ENCODE peak calls at places on chromosomes 6 and 20, in four cellular contexts. One of them, this sample, is unnamed.

GRCh38 chr6:47180633-47181032 is 129.1 kb downstream of the TNFRSF21 start:
- DNase-seq in cardiac septum: no peak
- DNase-seq in stimulated activated CD4-positive, alpha-beta T cell treated with anti-CD3 and anti-CD28 coated beads, TNF-alpha, amount 100 ng/mL, for 24 hours: no peak
- DNase-seq in fibroblast of pulmonary artery: peak; percentile 51
- DNase-seq in this sample: no peak

GRCh38 chr20:48364688-48365421 is 462.9 kb downstream of the PREX1 start:
- DNase-seq in cardiac septum: no peak
- DNase-seq in stimulated activated CD4-positive, alpha-beta T cell treated with anti-CD3 and anti-CD28 coated beads, TNF-alpha, amount 100 ng/mL, for 24 hours: no peak
- DNase-seq in fibroblast of pulmonary artery: no peak
- DNase-seq in this sample: no peak

GRCh38 chr6:158926429-158926828 is 73.6 kb downstream of the RSPH3 start:
- DNase-seq in cardiac septum: no peak
- DNase-seq in stimulated activated CD4-positive, alpha-beta T cell treated with anti-CD3 and anti-CD28 coated beads, TNF-alpha, amount 100 ng/mL, for 24 hours: no peak
- DNase-seq in fibroblast of pulmonary artery: peak; percentile 44
- DNase-seq in this sample: no peak

GRCh38 chr6:132020138-132020551 is 69.0 kb upstream of the CCN2 start:
- DNase-seq in cardiac septum: no peak
- DNase-seq in stimulated activated CD4-positive, alpha-beta T cell treated with anti-CD3 and anti-CD28 coated beads, TNF-alpha, amount 100 ng/mL, for 24 hours: no peak
- DNase-seq in fibroblast of pulmonary artery: peak; percentile 7
- DNase-seq in this sample: no peak

GRCh38 chr6:104983296-104983695 is 26.4 kb downstream of the LIN28B start:
- DNase-seq in cardiac septum: no peak
- DNase-seq in stimulated activated CD4-positive, alpha-beta T cell treated with anti-CD3 and anti-CD28 coated beads, TNF-alpha, amount 100 ng/mL, for 24 hours: no peak
- DNase-seq in fibroblast of pulmonary artery: no peak
- DNase-seq in this sample: no peak

GRCh38 chr6:47308223-47308567 is 1.5 kb downstream of the TNFRSF21 start:
- DNase-seq in cardiac septum: no peak
- DNase-seq in stimulated activated CD4-positive, alpha-beta T cell treated with anti-CD3 and anti-CD28 coated beads, TNF-alpha, amount 100 ng/mL, for 24 hours: no peak
- DNase-seq in fibroblast of pulmonary artery: peak; percentile 26
- DNase-seq in this sample: no peak

GRCh38 chr6:105817370-105817769 is 268.8 kb upstream of the PRDM1 start:
- DNase-seq in cardiac septum: no peak
- DNase-seq in stimulated activated CD4-positive, alpha-beta T cell treated with anti-CD3 and anti-CD28 coated beads, TNF-alpha, amount 100 ng/mL, for 24 hours: no peak
- DNase-seq in fibroblast of pulmonary artery: no peak
- DNase-seq in this sample: no peak

GRCh38 chr6:136403166-136403980 is 113.7 kb upstream of the BCLAF1 start:
- DNase-seq in cardiac septum: no peak
- DNase-seq in stimulated activated CD4-positive, alpha-beta T cell treated with anti-CD3 and anti-CD28 coated beads, TNF-alpha, amount 100 ng/mL, for 24 hours: no peak
- DNase-seq in fibroblast of pulmonary artery: peak; percentile 88
- DNase-seq in this sample: no peak

GRCh38 chr6:40353197-40353966 is 233.8 kb downstream of the LRFN2 start:
- DNase-seq in cardiac septum: no peak
- DNase-seq in stimulated activated CD4-positive, alpha-beta T cell treated with anti-CD3 and anti-CD28 coated beads, TNF-alpha, amount 100 ng/mL, for 24 hours: no peak
- DNase-seq in fibroblast of pulmonary artery: no peak
- DNase-seq in this sample: no peak

GRCh38 chr20:58891686-58892125 is 39.2 kb downstream of the GNAS start:
- DNase-seq in cardiac septum: no peak
- DNase-seq in stimulated activated CD4-positive, alpha-beta T cell treated with anti-CD3 and anti-CD28 coated beads, TNF-alpha, amount 100 ng/mL, for 24 hours: no peak
- DNase-seq in fibroblast of pulmonary artery: peak; percentile 48
- DNase-seq in this sample: no peak

GRCh38 chr6:153084393-153084792 is 46.7 kb downstream of the RGS17 start:
- DNase-seq in cardiac septum: no peak
- DNase-seq in stimulated activated CD4-positive, alpha-beta T cell treated with anti-CD3 and anti-CD28 coated beads, TNF-alpha, amount 100 ng/mL, for 24 hours: no peak
- DNase-seq in fibroblast of pulmonary artery: peak; percentile 75
- DNase-seq in this sample: no peak

GRCh38 chr20:44464514-44464913 is 11.2 kb upstream of the TTPAL start:
- DNase-seq in cardiac septum: no peak
- DNase-seq in stimulated activated CD4-positive, alpha-beta T cell treated with anti-CD3 and anti-CD28 coated beads, TNF-alpha, amount 100 ng/mL, for 24 hours: no peak
- DNase-seq in fibroblast of pulmonary artery: no peak
- DNase-seq in this sample: no peak

GRCh38 chr6:157049126-157049525 is 271.9 kb downstream of the ARID1B start:
- DNase-seq in cardiac septum: no peak
- DNase-seq in stimulated activated CD4-positive, alpha-beta T cell treated with anti-CD3 and anti-CD28 coated beads, TNF-alpha, amount 100 ng/mL, for 24 hours: no peak
- DNase-seq in fibroblast of pulmonary artery: no peak
- DNase-seq in this sample: no peak

GRCh38 chr6:46555129-46555528 is 63.9 kb upstream of the RCAN2 start:
- DNase-seq in cardiac septum: no peak
- DNase-seq in stimulated activated CD4-positive, alpha-beta T cell treated with anti-CD3 and anti-CD28 coated beads, TNF-alpha, amount 100 ng/mL, for 24 hours: no peak
- DNase-seq in fibroblast of pulmonary artery: no peak
- DNase-seq in this sample: no peak

GRCh38 chr6:166270706-166271375 is 37.4 kb downstream of the PRR18 start:
- DNase-seq in cardiac septum: no peak
- DNase-seq in stimulated activated CD4-positive, alpha-beta T cell treated with anti-CD3 and anti-CD28 coated beads, TNF-alpha, amount 100 ng/mL, for 24 hours: no peak
- DNase-seq in fibroblast of pulmonary artery: no peak
- DNase-seq in this sample: no peak

GRCh38 chr6:166221040-166221439 is 53.4 kb upstream of the TBXT start:
- DNase-seq in cardiac septum: no peak
- DNase-seq in stimulated activated CD4-positive, alpha-beta T cell treated with anti-CD3 and anti-CD28 coated beads, TNF-alpha, amount 100 ng/mL, for 24 hours: peak; percentile 26
- DNase-seq in fibroblast of pulmonary artery: no peak
- DNase-seq in this sample: no peak